ENCODE peak calls at places on chromosomes 13 and 19, in four cellular contexts. One of them, this sample, is unnamed.

GRCh38 chr13:46211116-46211515 is 612 bp upstream of the LRRC63 start:
- DNase-seq in body of pancreas: no peak
- DNase-seq in BJ: no peak
- DNase-seq in IMR-90: no peak
- DNase-seq in this sample: no peak

GRCh38 chr19:44783545-44783944 is 5.9 kb downstream of the CBLC start:
- DNase-seq in IMR-90: no peak
- DNase-seq in body of pancreas: no peak
- DNase-seq in BJ: no peak
- DNase-seq in this sample: no peak

GRCh38 chr13:102333320-102334181 is 68.3 kb downstream of the FGF14 start:
- DNase-seq in IMR-90: no peak
- DNase-seq in body of pancreas: no peak
- DNase-seq in BJ: no peak
- DNase-seq in this sample: no peak

GRCh38 chr19:2097330-2098327 is 914 bp downstream of the IZUMO4 start:
- DNase-seq in body of pancreas: peak
- DNase-seq in IMR-90: no peak
- DNase-seq in BJ: no peak
- DNase-seq in this sample: no peak

GRCh38 chr13:107117327-107118012 is 549.5 kb upstream of the ARGLU1 start:
- DNase-seq in IMR-90: peak
- DNase-seq in body of pancreas: no peak
- DNase-seq in BJ: no peak
- DNase-seq in this sample: no peak

GRCh38 chr19:40585677-40586422 is 9.2 kb downstream of the SHKBP1 start:
- DNase-seq in body of pancreas: no peak
- DNase-seq in BJ: no peak
- DNase-seq in IMR-90: peak
- DNase-seq in this sample: no peak

GRCh38 chr13:113430378-113431110 is 22.7 kb downstream of the ADPRHL1 start:
- DNase-seq in IMR-90: no peak
- DNase-seq in BJ: no peak
- DNase-seq in body of pancreas: no peak
- DNase-seq in this sample: no peak

GRCh38 chr19:42206871-42207755 is 10.4 kb downstream of the DEDD2 start:
- DNase-seq in IMR-90: peak
- DNase-seq in BJ: no peak
- DNase-seq in body of pancreas: no peak
- DNase-seq in this sample: no peak

GRCh38 chr13:108915634-108916497 is 286.5 kb downstream of the MYO16 start:
- DNase-seq in body of pancreas: peak
- DNase-seq in IMR-90: peak
- DNase-seq in BJ: no peak
- DNase-seq in this sample: peak

GRCh38 chr13:100738176-100738855 is 63.7 kb upstream of the TMTC4 start:
- DNase-seq in BJ: no peak
- DNase-seq in body of pancreas: no peak
- DNase-seq in IMR-90: no peak
- DNase-seq in this sample: no peak

GRCh38 chr19:51026554-51026831 is at the start of gene KLK11:
- DNase-seq in BJ: no peak
- DNase-seq in body of pancreas: peak
- DNase-seq in IMR-90: no peak
- DNase-seq in this sample: no peak

GRCh38 chr19:18173054-18173571 is 500 bp upstream of the IFI30 start:
- DNase-seq in BJ: no peak
- DNase-seq in body of pancreas: no peak
- DNase-seq in IMR-90: no peak
- DNase-seq in this sample: no peak

GRCh38 chr13:82467626-82468025 is 1414.6 kb downstream of the SLITRK1 start:
- DNase-seq in BJ: no peak
- DNase-seq in body of pancreas: no peak
- DNase-seq in IMR-90: no peak
- DNase-seq in this sample: no peak

GRCh38 chr13:102651392-102651791 is 43.5 kb downstream of the METTL21C start:
- DNase-seq in IMR-90: peak
- DNase-seq in BJ: no peak
- DNase-seq in body of pancreas: no peak
- DNase-seq in this sample: no peak

GRCh38 chr19:28028881-28029280 is 1184.1 kb downstream of the UQCRFS1 start:
- DNase-seq in BJ: no peak
- DNase-seq in body of pancreas: no peak
- DNase-seq in IMR-90: no peak
- DNase-seq in this sample: no peak

GRCh38 chr13:74695021-74695800 is 561.0 kb upstream of the KLF12 start:
- DNase-seq in IMR-90: no peak
- DNase-seq in BJ: no peak
- DNase-seq in body of pancreas: no peak
- DNase-seq in this sample: no peak

GRCh38 chr19:18419195-18419698 is at the start of gene SSBP4:
- DNase-seq in body of pancreas: peak
- DNase-seq in BJ: no peak
- DNase-seq in IMR-90: peak
- DNase-seq in this sample: no peak

GRCh38 chr19:33047422-33047821 is 17.3 kb downstream of the RHPN2 start:
- DNase-seq in BJ: no peak
- DNase-seq in body of pancreas: peak
- DNase-seq in IMR-90: no peak
- DNase-seq in this sample: no peak

GRCh38 chr13:38630780-38631179 is 56.1 kb upstream of the FREM2 start:
- DNase-seq in BJ: no peak
- DNase-seq in IMR-90: peak
- DNase-seq in body of pancreas: no peak
- DNase-seq in this sample: no peak

GRCh38 chr13:39510296-39510695 is 92.7 kb downstream of the LHFPL6 start:
- DNase-seq in body of pancreas: no peak
- DNase-seq in IMR-90: no peak
- DNase-seq in BJ: no peak
- DNase-seq in this sample: no peak

GRCh38 chr19:42601811-42602443 is 7.2 kb upstream of the CEACAM8 start:
- DNase-seq in body of pancreas: peak
- DNase-seq in BJ: no peak
- DNase-seq in IMR-90: peak
- DNase-seq in this sample: no peak

GRCh38 chr19:409006-409514 is at the start of gene C2CD4C:
- DNase-seq in BJ: no peak
- DNase-seq in body of pancreas: peak
- DNase-seq in IMR-90: no peak
- DNase-seq in this sample: no peak

GRCh38 chr19:14580623-14581237 is 2.2 kb upstream of the CLEC17A start:
- DNase-seq in body of pancreas: no peak
- DNase-seq in IMR-90: no peak
- DNase-seq in BJ: no peak
- DNase-seq in this sample: no peak

GRCh38 chr19:14575428-14575980 is 3.6 kb upstream of the NDUFB7 start:
- DNase-seq in BJ: no peak
- DNase-seq in IMR-90: no peak
- DNase-seq in body of pancreas: no peak
- DNase-seq in this sample: no peak

GRCh38 chr19:14577264-14577663 is 5.4 kb upstream of the NDUFB7 start:
- DNase-seq in IMR-90: no peak
- DNase-seq in body of pancreas: no peak
- DNase-seq in BJ: no peak
- DNase-seq in this sample: no peak

GRCh38 chr19:14576363-14576762 is 4.5 kb upstream of the NDUFB7 start:
- DNase-seq in body of pancreas: no peak
- DNase-seq in BJ: no peak
- DNase-seq in IMR-90: no peak
- DNase-seq in this sample: no peak

DNA sequence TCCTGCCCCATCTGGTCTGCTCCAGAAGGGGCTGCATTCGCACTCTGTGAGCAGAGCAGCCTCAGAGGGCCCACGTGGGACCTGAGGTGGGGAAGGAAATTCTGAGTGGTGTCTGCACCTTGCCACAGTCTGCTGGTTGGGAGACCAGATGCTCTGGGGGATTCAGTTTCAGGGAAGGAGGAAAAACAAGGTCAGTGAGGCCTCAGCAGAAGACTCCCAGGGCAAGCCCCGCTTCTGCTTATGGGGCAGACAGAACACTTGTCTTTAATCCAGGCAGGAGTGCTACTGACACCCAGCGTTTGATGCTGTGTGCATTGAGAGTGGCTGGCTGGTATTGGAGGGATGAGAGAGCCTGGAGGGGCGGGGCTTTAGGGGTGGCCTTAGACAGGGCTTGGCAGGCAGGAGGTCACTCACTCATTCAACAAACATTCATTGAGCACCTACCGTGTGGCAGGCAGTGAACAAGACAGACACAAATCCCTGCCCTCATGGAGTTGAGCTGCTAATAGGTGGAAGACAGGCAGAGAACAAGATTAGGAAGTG is 4.9 kb upstream of the CLEC17A start:
- DNase-seq in IMR-90: no peak
- DNase-seq in body of pancreas: no peak
- DNase-seq in BJ: no peak
- DNase-seq in this sample: no peak
- TF ChIP-seq CTCF in IMR-90: no peak
- TF ChIP-seq CTCF in body of pancreas: no peak
- TF ChIP-seq CTCF in BJ: no peak
- TF ChIP-seq CTCF in this sample: no peak

GRCh38 chr13:20776751-20777150 is 3.0 kb upstream of the EEF1AKMT1 start:
- DNase-seq in IMR-90: no peak
- DNase-seq in BJ: no peak
- DNase-seq in body of pancreas: no peak
- DNase-seq in this sample: no peak
- TF ChIP-seq CTCF in IMR-90: no peak
- TF ChIP-seq CTCF in BJ: no peak
- TF ChIP-seq CTCF in body of pancreas: no peak
- TF ChIP-seq CTCF in this sample: no peak

DNA sequence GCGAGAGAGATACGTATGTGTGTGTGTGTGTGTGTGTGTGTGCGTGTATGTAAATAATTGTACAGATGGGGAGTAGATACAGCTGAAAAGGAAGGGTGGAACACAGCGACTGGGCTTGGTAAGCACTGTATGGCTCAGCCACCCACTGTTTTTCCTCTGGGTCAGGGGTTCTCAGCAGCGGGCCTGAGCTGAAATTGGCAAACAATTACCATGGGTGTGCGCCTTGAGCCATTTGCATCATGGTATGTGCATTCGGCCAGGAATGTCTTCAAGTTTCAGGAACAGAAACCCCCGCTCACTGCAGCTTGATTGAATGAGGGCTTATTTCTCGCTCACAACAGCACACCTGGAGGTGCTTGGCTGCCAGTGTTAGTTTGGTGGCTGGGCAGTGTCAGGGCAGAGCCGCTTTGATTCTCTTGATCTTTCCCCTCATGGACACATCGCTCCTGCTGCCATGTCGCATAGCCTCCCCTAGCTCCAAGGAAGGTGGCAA is 126.7 kb downstream of the SIPA1L3 start:
- DNase-seq in IMR-90: no peak
- DNase-seq in body of pancreas: no peak
- DNase-seq in BJ: no peak
- DNase-seq in this sample: no peak
- TF ChIP-seq CTCF in IMR-90: no peak
- TF ChIP-seq CTCF in body of pancreas: no peak
- TF ChIP-seq CTCF in BJ: no peak
- TF ChIP-seq CTCF in this sample: no peak

GRCh38 chr19:20558011-20558410 is 7.6 kb downstream of the ZNF737 start:
- DNase-seq in body of pancreas: peak
- DNase-seq in IMR-90: no peak
- DNase-seq in BJ: no peak
- DNase-seq in this sample: no peak
- TF ChIP-seq CTCF in body of pancreas: peak
- TF ChIP-seq CTCF in IMR-90: no peak
- TF ChIP-seq CTCF in BJ: no peak
- TF ChIP-seq CTCF in this sample: no peak

DNA sequence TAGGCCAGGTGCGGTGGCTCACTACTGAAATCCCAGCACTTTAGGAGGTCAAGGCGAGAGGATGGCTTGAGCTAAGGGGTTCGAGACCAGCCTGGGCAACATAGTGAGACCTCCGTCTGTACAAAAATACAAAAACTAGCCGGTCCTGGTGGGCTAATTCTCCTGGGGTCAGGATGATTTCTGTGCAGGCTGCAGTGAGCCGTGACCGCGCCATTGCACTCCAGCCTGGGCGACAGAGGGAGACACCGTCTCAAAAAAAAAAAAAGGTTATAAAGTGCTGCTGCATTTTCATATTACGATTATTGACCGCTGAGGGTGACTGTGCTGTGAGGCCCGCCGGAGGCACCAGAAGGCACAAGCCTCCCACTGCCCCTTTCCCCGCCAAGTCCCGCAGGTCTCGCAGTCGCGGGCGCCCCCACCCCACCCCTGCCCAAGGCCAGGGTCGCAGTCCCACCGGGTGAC is 477 bp upstream of the PLEKHF1 start:
- DNase-seq in body of pancreas: no peak
- DNase-seq in IMR-90: no peak
- DNase-seq in BJ: no peak
- DNase-seq in this sample: no peak
- TF ChIP-seq CTCF in body of pancreas: no peak
- TF ChIP-seq CTCF in IMR-90: no peak
- TF ChIP-seq CTCF in BJ: no peak
- TF ChIP-seq CTCF in this sample: peak

GRCh38 chr19:46347985-46348384 is 1.1 kb downstream of the PPP5C start:
- DNase-seq in body of pancreas: no peak
- DNase-seq in BJ: no peak
- DNase-seq in IMR-90: no peak
- DNase-seq in this sample: no peak

GRCh38 chr19:46347572-46347883 is 641 bp downstream of the PPP5C start:
- DNase-seq in IMR-90: no peak
- DNase-seq in BJ: no peak
- DNase-seq in body of pancreas: no peak
- DNase-seq in this sample: no peak

GRCh38 chr19:46350758-46351159 is 3.9 kb downstream of the PPP5C start:
- DNase-seq in IMR-90: no peak
- DNase-seq in BJ: no peak
- DNase-seq in body of pancreas: peak
- DNase-seq in this sample: no peak

GRCh38 chr19:46350029-46350757 is 3.3 kb downstream of the PPP5C start:
- DNase-seq in body of pancreas: no peak
- DNase-seq in BJ: no peak
- DNase-seq in IMR-90: no peak
- DNase-seq in this sample: no peak

GRCh38 chr19:46349311-46349993 is 2.6 kb downstream of the PPP5C start:
- DNase-seq in IMR-90: no peak
- DNase-seq in body of pancreas: no peak
- DNase-seq in BJ: no peak
- DNase-seq in this sample: no peak
- TF ChIP-seq CTCF in IMR-90: no peak
- TF ChIP-seq CTCF in body of pancreas: no peak
- TF ChIP-seq CTCF in BJ: no peak
- TF ChIP-seq CTCF in this sample: no peak